ENCODE peak calls at places on chromosomes 7 and 10, in ten cellular contexts. X is GM20000, O is OCI-LY7, R is GM12865, L is cardiac muscle cell, P is A549, S is chondrocyte, Z is GM13977, A is left lung, V is tibial artery. Y is an unnamed sample.

GRCh38 chr7:1616741-1617140 is 46.9 kb upstream of the PSMG3 start:
- DNase-seq in X (no peak), O (no peak), R (no peak), L (no peak), P (no peak), S (no peak), Z (no peak), A (no peak), V (no peak), Y (no peak)

GRCh38 chr7:151768805-151769188 is 108.1 kb downstream of the PRKAG2 start:
- DNase-seq in X (no peak), O (no peak), R (no peak), L (no peak), P (no peak), S (no peak), Z (no peak), A (peak), V (no peak), Y (no peak)

GRCh38 chr7:2864999-2865670 is 21.0 kb upstream of the GNA12 start:
- DNase-seq in X (peak), O (peak), R (peak), L (peak), P (peak), S (no peak), Z (peak), A (no peak), V (peak), Y (peak)

GRCh38 chr7:30869794-30870491 is 41.7 kb upstream of the AQP1 start:
- DNase-seq in X (no peak), O (no peak), R (no peak), L (no peak), P (no peak), S (no peak), Z (no peak), A (no peak), V (no peak), Y (no peak)

GRCh38 chr7:32479574-32480200 is 10.5 kb downstream of the LSM5 start:
- DNase-seq in X (peak), O (peak), R (peak), L (peak), P (peak), S (no peak), Z (peak), A (no peak), V (no peak), Y (no peak)

GRCh38 chr7:81234896-81235295 is 316.0 kb upstream of the SEMA3C start:
- DNase-seq in X (no peak), O (no peak), R (no peak), L (no peak), P (no peak), S (no peak), Z (no peak), A (no peak), V (peak), Y (no peak)

GRCh38 chr7:129390314-129390713 is 43.9 kb upstream of the STRIP2 start:
- DNase-seq in X (no peak), O (no peak), R (no peak), L (no peak), P (no peak), S (no peak), Z (no peak), A (no peak), V (no peak), Y (no peak)

GRCh38 chr7:121546632-121547340 is 150.7 kb upstream of the FAM3C start:
- DNase-seq in X (no peak), O (no peak), R (no peak), L (no peak), P (no peak), S (no peak), Z (no peak), A (no peak), V (no peak), Y (no peak)

GRCh38 chr7:113608786-113609185 is 310.0 kb downstream of the PPP1R3A start:
- DNase-seq in X (no peak), O (no peak), R (no peak), L (no peak), P (no peak), S (no peak), Z (no peak), A (no peak), V (no peak), Y (no peak)

GRCh38 chr10:69576334-69577011 is 3.3 kb upstream of the NEUROG3 start:
- DNase-seq in X (no peak), O (no peak), R (no peak), L (no peak), P (no peak), S (no peak), Z (no peak), A (no peak), V (no peak), Y (no peak)

GRCh38 chr7:135597926-135598305 is 40.2 kb downstream of the NUP205 start:
- DNase-seq in X (no peak), O (no peak), R (no peak), L (no peak), P (no peak), S (no peak), Z (no peak), A (no peak), V (no peak), Y (no peak)

GRCh38 chr7:27244488-27245123 is 2.0 kb downstream of the EVX1 start:
- DNase-seq in X (peak), O (no peak), R (no peak), L (no peak), P (no peak), S (no peak), Z (peak), A (no peak), V (no peak), Y (no peak)

GRCh38 chr10:33570495-33570894 is 236.0 kb upstream of the NRP1 start:
- DNase-seq in X (no peak), O (no peak), R (no peak), L (no peak), P (no peak), S (no peak), Z (no peak), A (no peak), V (peak), Y (no peak)

GRCh38 chr10:62112325-62112724 is 156.3 kb downstream of the RTKN2 start:
- DNase-seq in X (no peak), O (no peak), R (no peak), L (no peak), P (no peak), S (no peak), Z (no peak), A (no peak), V (no peak), Y (no peak)

GRCh38 chr10:4081691-4082111 is 296.7 kb upstream of the KLF6 start:
- DNase-seq in X (no peak), O (no peak), R (no peak), L (no peak), P (no peak), S (no peak), Z (no peak), A (no peak), V (no peak), Y (no peak)

GRCh38 chr7:140041626-140042385 is 20.9 kb downstream of the PARP12 start:
- DNase-seq in X (no peak), O (no peak), R (no peak), L (no peak), P (no peak), S (no peak), Z (no peak), A (no peak), V (no peak), Y (no peak)

GRCh38 chr10:91512458-91512857 is 102.3 kb downstream of the HECTD2 start:
- DNase-seq in X (no peak), O (no peak), R (no peak), L (no peak), P (no peak), S (no peak), Z (no peak), A (no peak), V (no peak), Y (no peak)

GRCh38 chr7:158409816-158410330 is 177.8 kb downstream of the PTPRN2 start:
- DNase-seq in X (no peak), O (no peak), R (no peak), L (no peak), P (no peak), S (peak), Z (no peak), A (no peak), V (no peak), Y (no peak)

GRCh38 chr7:158411232-158411950 is 176.2 kb downstream of the PTPRN2 start:
- DNase-seq in X (no peak), O (no peak), R (no peak), L (no peak), P (no peak), S (peak), Z (no peak), A (no peak), V (no peak), Y (no peak)

GRCh38 chr7:158407581-158408331 is 179.9 kb downstream of the PTPRN2 start:
- DNase-seq in X (no peak), O (peak), R (no peak), L (peak), P (peak), S (peak), Z (peak), A (no peak), V (no peak), Y (no peak)

GRCh38 chr7:158410720-158411119 is 176.9 kb downstream of the PTPRN2 start:
- DNase-seq in X (no peak), O (no peak), R (no peak), L (no peak), P (no peak), S (peak), Z (no peak), A (no peak), V (no peak), Y (no peak)

GRCh38 chr7:158409120-158409519 is 178.5 kb downstream of the PTPRN2 start:
- DNase-seq in X (no peak), O (no peak), R (no peak), L (no peak), P (no peak), S (peak), Z (no peak), A (no peak), V (no peak), Y (no peak)
- TF ChIP-seq CTCF in X (no peak), O (no peak), R (no peak), L (no peak), P (no peak), S (no peak), Z (no peak), A (no peak), V (no peak), Y (no peak)

GRCh38 chr7:117384693-117385092 is 42.6 kb downstream of the ASZ1 start:
- DNase-seq in X (no peak), O (no peak), R (no peak), L (no peak), P (no peak), S (no peak), Z (no peak), A (no peak), V (no peak), Y (no peak)

GRCh38 chr7:117386125-117386709 is 41.1 kb downstream of the ASZ1 start:
- DNase-seq in X (no peak), O (no peak), R (no peak), L (no peak), P (no peak), S (no peak), Z (no peak), A (no peak), V (no peak), Y (no peak)

GRCh38 chr7:117381357-117381756 is 45.9 kb downstream of the ASZ1 start:
- DNase-seq in X (no peak), O (no peak), R (peak), L (peak), P (no peak), S (no peak), Z (no peak), A (no peak), V (no peak), Y (no peak)

GRCh38 chr7:117383826-117384225 is 43.5 kb downstream of the ASZ1 start:
- DNase-seq in X (no peak), O (no peak), R (no peak), L (no peak), P (no peak), S (no peak), Z (no peak), A (no peak), V (no peak), Y (no peak)

DNA sequence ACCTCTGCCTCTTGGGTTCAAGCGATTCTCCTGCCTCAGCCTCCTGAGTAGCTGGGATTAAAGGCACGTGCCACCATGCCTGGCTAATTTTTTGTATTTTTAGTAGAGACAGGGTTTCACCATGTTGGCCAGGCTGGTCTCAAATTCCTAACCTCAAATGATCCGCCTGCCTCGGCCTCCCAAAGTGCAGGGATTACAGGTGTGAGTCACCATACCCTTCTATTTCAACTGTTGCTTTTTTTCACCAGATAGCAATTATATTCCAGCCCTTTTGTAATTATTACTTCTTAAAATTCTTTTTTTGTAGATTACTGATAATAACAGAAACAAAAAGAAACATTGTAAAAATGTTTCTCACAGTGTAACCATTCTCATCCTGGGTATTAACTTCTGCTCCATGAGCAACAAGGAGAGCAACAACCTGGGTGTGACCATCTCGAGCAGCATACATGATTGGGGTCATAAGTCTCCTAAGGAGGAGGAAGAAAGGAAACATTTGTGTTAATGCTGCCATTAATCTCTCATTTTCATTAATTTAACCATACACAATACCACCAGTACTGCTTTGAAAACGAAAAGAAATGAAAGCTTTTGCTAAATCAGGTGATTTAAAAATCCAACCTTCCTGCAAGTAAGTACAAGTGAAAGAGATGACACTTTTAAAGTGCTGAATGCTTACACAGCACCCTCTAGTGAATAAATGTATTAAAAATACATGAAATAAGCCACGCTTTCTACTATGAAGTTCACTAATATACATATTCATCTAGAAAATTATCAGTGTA is 41.8 kb downstream of the ASZ1 start:
- DNase-seq in X (peak), O (peak), R (peak), L (peak), P (no peak), S (no peak), Z (peak), A (no peak), V (no peak), Y (no peak)
- TF ChIP-seq CTCF in X (no peak), O (peak), R (peak), L (peak), P (peak), S (peak), Z (peak), A (peak), V (peak), Y (no peak)

GRCh38 chr10:2625094-2625493 is 442.3 kb upstream of the PFKP start:
- DNase-seq in X (no peak), O (no peak), R (no peak), L (no peak), P (no peak), S (no peak), Z (no peak), A (no peak), V (no peak), Y (no peak)

GRCh38 chr10:2619927-2620326 is 447.4 kb upstream of the PFKP start:
- DNase-seq in X (no peak), O (no peak), R (no peak), L (no peak), P (no peak), S (no peak), Z (no peak), A (no peak), V (no peak), Y (no peak)

GRCh38 chr10:2623675-2624274 is 443.6 kb upstream of the PFKP start:
- DNase-seq in X (no peak), O (no peak), R (no peak), L (no peak), P (no peak), S (peak), Z (no peak), A (no peak), V (no peak), Y (no peak)

GRCh38 chr10:2620827-2621521 is 446.4 kb upstream of the PFKP start:
- DNase-seq in X (no peak), O (no peak), R (no peak), L (no peak), P (no peak), S (no peak), Z (no peak), A (no peak), V (no peak), Y (no peak)

DNA sequence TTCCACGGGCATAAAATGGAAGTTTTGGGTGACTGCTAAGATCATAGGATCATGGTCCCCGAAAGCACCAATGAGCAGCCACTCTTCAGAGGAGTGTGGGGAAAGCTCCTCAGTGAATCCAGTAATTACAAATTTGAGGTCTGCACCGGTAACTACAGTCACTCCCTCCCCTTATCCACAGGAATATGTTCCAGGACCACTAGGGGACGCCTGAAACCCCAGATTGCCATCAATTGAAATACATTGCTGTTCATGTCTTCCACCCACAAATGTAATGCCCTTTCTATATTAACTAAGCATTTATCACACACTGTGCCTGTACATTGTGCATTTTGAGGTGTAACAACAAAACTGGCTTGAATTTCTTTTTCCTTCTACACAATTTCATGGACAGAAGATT is 447.9 kb upstream of the PFKP start:
- DNase-seq in X (no peak), O (peak), R (peak), L (peak), P (peak), S (no peak), Z (no peak), A (no peak), V (no peak), Y (no peak)
- TF ChIP-seq CTCF in X (no peak), O (peak), R (peak), L (no peak), P (peak), S (peak), Z (peak), A (no peak), V (no peak), Y (no peak)

GRCh38 chr10:14093735-14094484 is 236.8 kb downstream of the FRMD4A start:
- DNase-seq in X (peak), O (no peak), R (peak), L (peak), P (peak), S (no peak), Z (peak), A (no peak), V (no peak), Y (no peak)
- TF ChIP-seq CTCF in X (no peak), O (peak), R (peak), L (peak), P (peak), S (peak), Z (no peak), A (peak), V (peak), Y (no peak)

GRCh38 chr10:71888623-71889387 is 37.8 kb upstream of the PSAP start:
- DNase-seq in X (peak), O (peak), R (peak), L (peak), P (peak), S (no peak), Z (peak), A (peak), V (peak), Y (peak)
- TF ChIP-seq CTCF in X (peak), O (peak), R (no peak), L (peak), P (peak), S (peak), Z (peak), A (no peak), V (no peak), Y (no peak)

DNA sequence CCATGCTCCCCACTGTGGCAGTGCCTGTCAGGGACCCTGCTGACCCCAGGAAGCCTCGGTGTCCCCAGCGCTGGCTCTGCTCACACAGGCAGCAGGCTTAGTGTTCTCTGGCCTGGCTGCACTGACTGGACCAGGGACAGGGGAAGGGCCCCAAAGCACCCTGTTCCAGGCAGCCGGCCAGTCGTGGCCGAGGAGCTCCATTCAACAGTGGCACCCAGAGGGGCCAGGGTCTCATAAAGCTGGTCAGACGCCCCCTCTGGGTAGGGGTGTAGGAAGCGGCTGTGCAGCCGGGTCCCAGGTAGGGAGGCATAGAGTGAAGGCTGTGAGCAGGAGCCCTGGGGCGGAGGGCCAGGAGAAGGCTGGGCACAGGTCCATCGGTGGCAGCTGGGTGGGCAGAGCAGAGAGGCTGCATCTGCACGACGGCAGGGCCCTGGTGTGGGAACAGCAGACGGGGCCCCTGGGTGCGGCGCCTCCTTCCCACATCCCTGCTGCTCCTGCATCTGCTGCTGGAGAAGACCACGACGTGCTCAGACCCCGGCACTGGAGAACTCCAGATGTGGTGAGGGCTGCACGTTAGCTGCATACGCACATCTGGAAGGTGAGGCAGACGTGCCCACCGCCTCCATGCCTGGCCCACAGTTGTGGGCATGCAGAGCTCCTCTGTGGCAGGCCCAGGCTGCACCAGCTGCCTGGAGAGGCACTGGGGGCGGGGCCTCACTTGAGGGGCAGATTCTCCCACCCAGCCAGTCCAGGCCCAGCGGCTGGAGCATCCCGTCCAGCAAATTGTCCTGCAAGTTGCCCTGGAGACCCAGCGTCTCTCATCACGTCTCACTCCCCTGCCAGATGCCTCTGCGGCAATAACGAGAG is 25.1 kb downstream of the MNX1 start:
- DNase-seq in X (no peak), O (no peak), R (no peak), L (no peak), P (no peak), S (no peak), Z (no peak), A (no peak), V (no peak), Y (no peak)
- TF ChIP-seq CTCF in X (no peak), O (no peak), R (no peak), L (no peak), P (no peak), S (no peak), Z (no peak), A (no peak), V (no peak), Y (no peak)

DNA sequence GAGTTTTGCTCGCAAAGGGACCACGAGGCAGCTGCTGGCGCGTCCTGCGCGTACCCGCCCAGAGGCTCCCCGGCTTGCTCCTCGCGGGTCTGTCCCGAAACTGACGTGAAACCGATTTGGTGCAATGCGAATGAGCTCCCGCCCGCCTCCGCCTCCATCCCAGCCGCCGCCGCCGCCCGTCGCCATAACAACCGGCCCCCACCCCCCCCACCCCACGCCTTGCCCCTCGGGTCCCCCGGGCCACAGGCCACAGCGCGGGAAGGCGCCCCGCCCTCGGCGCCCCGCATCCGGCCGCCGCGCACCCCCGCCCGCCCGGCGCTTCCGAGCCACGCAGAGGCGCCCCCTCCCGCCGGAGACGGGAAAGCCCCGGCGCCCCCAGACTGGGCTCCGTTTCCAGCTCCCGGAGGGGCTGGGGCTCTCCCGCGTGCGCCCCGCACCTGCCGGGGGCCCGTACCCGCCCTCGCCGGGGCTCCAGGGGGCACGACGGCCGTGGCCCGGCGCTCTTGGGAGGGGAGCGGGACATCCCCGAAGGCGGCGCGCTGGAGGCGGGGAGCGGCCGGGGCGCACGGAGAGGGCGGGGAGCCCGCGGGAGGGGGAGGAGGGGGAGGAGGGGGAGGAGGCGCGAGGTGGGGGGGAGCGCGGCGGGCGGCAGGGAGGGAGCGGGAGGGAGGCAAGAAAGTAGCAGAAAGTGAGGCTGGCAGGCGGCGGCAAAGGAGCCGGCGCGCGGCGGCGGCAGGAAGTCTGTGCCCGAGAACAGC is at the start of gene CAMK1D:
- DNase-seq in X (peak), O (peak), R (peak), L (peak), P (peak), S (no peak), Z (peak), A (peak), V (peak), Y (peak)
- TF ChIP-seq CTCF in X (peak), O (peak), R (peak), L (no peak), P (peak), S (peak), Z (peak), A (no peak), V (no peak), Y (no peak)

GRCh38 chr10:132960071-132960472 is 17.7 kb upstream of the CFAP46 start:
- DNase-seq in X (no peak), O (no peak), R (no peak), L (peak), P (no peak), S (no peak), Z (no peak), A (no peak), V (peak), Y (no peak)
- TF ChIP-seq CTCF in X (no peak), O (no peak), R (no peak), L (no peak), P (no peak), S (no peak), Z (no peak), A (no peak), V (no peak), Y (no peak)